ENCODE peak calls at places on chromosome 19, in six cellular contexts. L is activated CD4-positive, CD25-positive, alpha-beta regulatory T cell; C is progenitor cell of endocrine pancreas; T is hippocampal formation; N is frontal cortex; I is stimulated activated naive CD8-positive, alpha-beta T cell treated with anti-CD3 and anti-CD28 coated beads, Interleukin-15, amount 100 ng/mL, for 72 hours. A is an unnamed sample.

GRCh38 chr19:7701654-7702457 is at the start of gene FCER2:
- DNase-seq in L (no peak), C (no peak), T (no peak), N (no peak), I (no peak), A (no peak)

GRCh38 chr19:56840452-56841193 is at the start of the genes PEG3 and ZIM2:
- DNase-seq in L (no peak), C (no peak), T (peak; percentile 67), N (peak; percentile 62), I (no peak), A (peak; percentile 91)

GRCh38 chr19:10107254-10107653 is 1.1 kb downstream of the PPAN start:
- DNase-seq in L (no peak), C (no peak), T (no peak), N (no peak), I (no peak), A (no peak)

GRCh38 chr19:41265376-41266153 is 1.4 kb downstream of the HNRNPUL1 start:
- DNase-seq in L (no peak), C (no peak), T (no peak), N (no peak), I (peak; percentile 5), A (no peak)

GRCh38 chr19:15836345-15836594 is 20.8 kb upstream of the OR10H1 start:
- DNase-seq in L (no peak), C (no peak), T (no peak), N (peak; percentile 10), I (no peak), A (no peak)

GRCh38 chr19:57583521-57584416 is at the start of gene ZIK1:
- DNase-seq in L (peak; percentile 64), C (peak; percentile 76), T (peak; percentile 90), N (peak; percentile 99), I (peak; percentile 86), A (peak; percentile 99)

GRCh38 chr19:35154535-35155406 is at the start of gene FXYD5:
- DNase-seq in L (peak; percentile 57), C (no peak), T (no peak), N (no peak), I (peak; percentile 52), A (no peak)

GRCh38 chr19:10516064-10516385 is 1.2 kb downstream of the S1PR5 start:
- DNase-seq in L (no peak), C (no peak), T (no peak), N (no peak), I (no peak), A (no peak)

GRCh38 chr19:44643605-44644390 is at the start of gene PVR:
- DNase-seq in L (no peak), C (peak; percentile 40), T (peak; percentile 60), N (peak; percentile 89), I (peak; percentile 46), A (peak; percentile 65)

GRCh38 chr19:7618366-7618765 is 11.0 kb downstream of the XAB2 start:
- DNase-seq in L (no peak), C (no peak), T (no peak), N (no peak), I (no peak), A (no peak)